ENCODE peak calls at places on chromosomes 13 and 19, in eight cellular contexts. One of them, this sample, is unnamed.

GRCh38 chr13:85728831-85729230 is 70.4 kb downstream of the SLITRK6 start:
- DNase-seq in activated naive CD8-positive, alpha-beta T cell treated with anti-CD3 and anti-CD28 coated beads, Interleukin-2, amount 50 U/mL, for 24 hours: no peak
- DNase-seq in stomach: no peak
- DNase-seq in activated T-helper 2 cell treated with anti-CD3 and anti-CD28 coated beads, Interferon-gamma antibody, Interleukin-2, Interleukin-4, amounts not matched to agents 10 μg/mL and 5 μg/mL and 100 μg/mL, durations not matched to agents 14 hours and 24 hours and 36 hours: no peak
- DNase-seq in psoas muscle: no peak
- DNase-seq in hepatic stellate cell: no peak
- DNase-seq in Caco-2: no peak
- DNase-seq in lung microvascular endothelial cell: no peak
- DNase-seq in this sample: no peak

GRCh38 chr13:110716235-110716505 is 2.7 kb downstream of the ING1 start:
- DNase-seq in activated naive CD8-positive, alpha-beta T cell treated with anti-CD3 and anti-CD28 coated beads, Interleukin-2, amount 50 U/mL, for 24 hours: no peak
- DNase-seq in stomach: peak
- DNase-seq in activated T-helper 2 cell treated with anti-CD3 and anti-CD28 coated beads, Interferon-gamma antibody, Interleukin-2, Interleukin-4, amounts not matched to agents 10 μg/mL and 5 μg/mL and 100 μg/mL, durations not matched to agents 14 hours and 24 hours and 36 hours: no peak
- DNase-seq in psoas muscle: peak
- DNase-seq in hepatic stellate cell: no peak
- DNase-seq in Caco-2: peak
- DNase-seq in lung microvascular endothelial cell: no peak
- DNase-seq in this sample: no peak

GRCh38 chr19:49701271-49701786 is 10.4 kb downstream of the CPT1C start:
- DNase-seq in activated naive CD8-positive, alpha-beta T cell treated with anti-CD3 and anti-CD28 coated beads, Interleukin-2, amount 50 U/mL, for 24 hours: no peak
- DNase-seq in stomach: no peak
- DNase-seq in activated T-helper 2 cell treated with anti-CD3 and anti-CD28 coated beads, Interferon-gamma antibody, Interleukin-2, Interleukin-4, amounts not matched to agents 10 μg/mL and 5 μg/mL and 100 μg/mL, durations not matched to agents 14 hours and 24 hours and 36 hours: no peak
- DNase-seq in psoas muscle: no peak
- DNase-seq in hepatic stellate cell: no peak
- DNase-seq in Caco-2: no peak
- DNase-seq in lung microvascular endothelial cell: no peak
- DNase-seq in this sample: no peak

GRCh38 chr13:51873419-51873818 is 11.7 kb downstream of the CCDC70 start:
- DNase-seq in activated naive CD8-positive, alpha-beta T cell treated with anti-CD3 and anti-CD28 coated beads, Interleukin-2, amount 50 U/mL, for 24 hours: no peak
- DNase-seq in stomach: no peak
- DNase-seq in activated T-helper 2 cell treated with anti-CD3 and anti-CD28 coated beads, Interferon-gamma antibody, Interleukin-2, Interleukin-4, amounts not matched to agents 10 μg/mL and 5 μg/mL and 100 μg/mL, durations not matched to agents 14 hours and 24 hours and 36 hours: no peak
- DNase-seq in psoas muscle: no peak
- DNase-seq in hepatic stellate cell: no peak
- DNase-seq in Caco-2: no peak
- DNase-seq in lung microvascular endothelial cell: no peak
- DNase-seq in this sample: no peak

GRCh38 chr13:114099918-114100445 is 32.4 kb downstream of the RASA3 start:
- DNase-seq in activated naive CD8-positive, alpha-beta T cell treated with anti-CD3 and anti-CD28 coated beads, Interleukin-2, amount 50 U/mL, for 24 hours: no peak
- DNase-seq in stomach: no peak
- DNase-seq in activated T-helper 2 cell treated with anti-CD3 and anti-CD28 coated beads, Interferon-gamma antibody, Interleukin-2, Interleukin-4, amounts not matched to agents 10 μg/mL and 5 μg/mL and 100 μg/mL, durations not matched to agents 14 hours and 24 hours and 36 hours: no peak
- DNase-seq in psoas muscle: peak
- DNase-seq in hepatic stellate cell: peak
- DNase-seq in Caco-2: peak
- DNase-seq in lung microvascular endothelial cell: no peak
- DNase-seq in this sample: no peak

GRCh38 chr13:33280923-33281322 is 4.6 kb downstream of the STARD13 start:
- DNase-seq in activated naive CD8-positive, alpha-beta T cell treated with anti-CD3 and anti-CD28 coated beads, Interleukin-2, amount 50 U/mL, for 24 hours: no peak
- DNase-seq in stomach: no peak
- DNase-seq in activated T-helper 2 cell treated with anti-CD3 and anti-CD28 coated beads, Interferon-gamma antibody, Interleukin-2, Interleukin-4, amounts not matched to agents 10 μg/mL and 5 μg/mL and 100 μg/mL, durations not matched to agents 14 hours and 24 hours and 36 hours: no peak
- DNase-seq in psoas muscle: no peak
- DNase-seq in hepatic stellate cell: no peak
- DNase-seq in Caco-2: no peak
- DNase-seq in lung microvascular endothelial cell: no peak
- DNase-seq in this sample: no peak

GRCh38 chr19:48999481-49000325 is 6.0 kb downstream of the RUVBL2 start:
- DNase-seq in activated naive CD8-positive, alpha-beta T cell treated with anti-CD3 and anti-CD28 coated beads, Interleukin-2, amount 50 U/mL, for 24 hours: peak
- DNase-seq in stomach: peak
- DNase-seq in activated T-helper 2 cell treated with anti-CD3 and anti-CD28 coated beads, Interferon-gamma antibody, Interleukin-2, Interleukin-4, amounts not matched to agents 10 μg/mL and 5 μg/mL and 100 μg/mL, durations not matched to agents 14 hours and 24 hours and 36 hours: peak
- DNase-seq in psoas muscle: peak
- DNase-seq in hepatic stellate cell: peak
- DNase-seq in Caco-2: peak
- DNase-seq in lung microvascular endothelial cell: peak
- DNase-seq in this sample: no peak

GRCh38 chr19:18096258-18096657 is 1.3 kb upstream of the MAST3 start:
- DNase-seq in activated naive CD8-positive, alpha-beta T cell treated with anti-CD3 and anti-CD28 coated beads, Interleukin-2, amount 50 U/mL, for 24 hours: no peak
- DNase-seq in stomach: no peak
- DNase-seq in activated T-helper 2 cell treated with anti-CD3 and anti-CD28 coated beads, Interferon-gamma antibody, Interleukin-2, Interleukin-4, amounts not matched to agents 10 μg/mL and 5 μg/mL and 100 μg/mL, durations not matched to agents 14 hours and 24 hours and 36 hours: no peak
- DNase-seq in psoas muscle: no peak
- DNase-seq in hepatic stellate cell: no peak
- DNase-seq in Caco-2: no peak
- DNase-seq in lung microvascular endothelial cell: no peak
- DNase-seq in this sample: no peak

GRCh38 chr19:15640904-15641597 is 354 bp downstream of the CYP4F3 start:
- DNase-seq in activated naive CD8-positive, alpha-beta T cell treated with anti-CD3 and anti-CD28 coated beads, Interleukin-2, amount 50 U/mL, for 24 hours: no peak
- DNase-seq in stomach: no peak
- DNase-seq in activated T-helper 2 cell treated with anti-CD3 and anti-CD28 coated beads, Interferon-gamma antibody, Interleukin-2, Interleukin-4, amounts not matched to agents 10 μg/mL and 5 μg/mL and 100 μg/mL, durations not matched to agents 14 hours and 24 hours and 36 hours: no peak
- DNase-seq in psoas muscle: no peak
- DNase-seq in hepatic stellate cell: no peak
- DNase-seq in Caco-2: no peak
- DNase-seq in lung microvascular endothelial cell: no peak
- DNase-seq in this sample: no peak

GRCh38 chr13:76846363-76846762 is 39.8 kb downstream of the KCTD12 start:
- DNase-seq in activated naive CD8-positive, alpha-beta T cell treated with anti-CD3 and anti-CD28 coated beads, Interleukin-2, amount 50 U/mL, for 24 hours: no peak
- DNase-seq in stomach: no peak
- DNase-seq in activated T-helper 2 cell treated with anti-CD3 and anti-CD28 coated beads, Interferon-gamma antibody, Interleukin-2, Interleukin-4, amounts not matched to agents 10 μg/mL and 5 μg/mL and 100 μg/mL, durations not matched to agents 14 hours and 24 hours and 36 hours: no peak
- DNase-seq in psoas muscle: no peak
- DNase-seq in hepatic stellate cell: no peak
- DNase-seq in Caco-2: no peak
- DNase-seq in lung microvascular endothelial cell: no peak
- DNase-seq in this sample: no peak

GRCh38 chr19:43664008-43664407 is 6.0 kb downstream of the PLAUR start:
- DNase-seq in activated naive CD8-positive, alpha-beta T cell treated with anti-CD3 and anti-CD28 coated beads, Interleukin-2, amount 50 U/mL, for 24 hours: no peak
- DNase-seq in stomach: no peak
- DNase-seq in activated T-helper 2 cell treated with anti-CD3 and anti-CD28 coated beads, Interferon-gamma antibody, Interleukin-2, Interleukin-4, amounts not matched to agents 10 μg/mL and 5 μg/mL and 100 μg/mL, durations not matched to agents 14 hours and 24 hours and 36 hours: peak
- DNase-seq in psoas muscle: no peak
- DNase-seq in hepatic stellate cell: no peak
- DNase-seq in Caco-2: no peak
- DNase-seq in lung microvascular endothelial cell: peak
- DNase-seq in this sample: no peak

GRCh38 chr19:16254851-16255408 is 57.2 kb downstream of the AP1M1 start:
- DNase-seq in activated naive CD8-positive, alpha-beta T cell treated with anti-CD3 and anti-CD28 coated beads, Interleukin-2, amount 50 U/mL, for 24 hours: no peak
- DNase-seq in stomach: no peak
- DNase-seq in activated T-helper 2 cell treated with anti-CD3 and anti-CD28 coated beads, Interferon-gamma antibody, Interleukin-2, Interleukin-4, amounts not matched to agents 10 μg/mL and 5 μg/mL and 100 μg/mL, durations not matched to agents 14 hours and 24 hours and 36 hours: no peak
- DNase-seq in psoas muscle: no peak
- DNase-seq in hepatic stellate cell: no peak
- DNase-seq in Caco-2: no peak
- DNase-seq in lung microvascular endothelial cell: peak
- DNase-seq in this sample: no peak

GRCh38 chr19:52689804-52690394 is 44.9 kb downstream of the ZNF611 start:
- DNase-seq in activated naive CD8-positive, alpha-beta T cell treated with anti-CD3 and anti-CD28 coated beads, Interleukin-2, amount 50 U/mL, for 24 hours: peak
- DNase-seq in stomach: peak
- DNase-seq in activated T-helper 2 cell treated with anti-CD3 and anti-CD28 coated beads, Interferon-gamma antibody, Interleukin-2, Interleukin-4, amounts not matched to agents 10 μg/mL and 5 μg/mL and 100 μg/mL, durations not matched to agents 14 hours and 24 hours and 36 hours: no peak
- DNase-seq in psoas muscle: peak
- DNase-seq in hepatic stellate cell: no peak
- DNase-seq in Caco-2: peak
- DNase-seq in lung microvascular endothelial cell: no peak
- DNase-seq in this sample: peak

GRCh38 chr19:4719499-4719866 is 4.2 kb downstream of the DPP9 start:
- DNase-seq in activated naive CD8-positive, alpha-beta T cell treated with anti-CD3 and anti-CD28 coated beads, Interleukin-2, amount 50 U/mL, for 24 hours: no peak
- DNase-seq in stomach: no peak
- DNase-seq in activated T-helper 2 cell treated with anti-CD3 and anti-CD28 coated beads, Interferon-gamma antibody, Interleukin-2, Interleukin-4, amounts not matched to agents 10 μg/mL and 5 μg/mL and 100 μg/mL, durations not matched to agents 14 hours and 24 hours and 36 hours: no peak
- DNase-seq in psoas muscle: no peak
- DNase-seq in hepatic stellate cell: no peak
- DNase-seq in Caco-2: no peak
- DNase-seq in lung microvascular endothelial cell: no peak
- DNase-seq in this sample: no peak

GRCh38 chr13:77239312-77239711 is 87.6 kb downstream of the MYCBP2 start:
- DNase-seq in activated naive CD8-positive, alpha-beta T cell treated with anti-CD3 and anti-CD28 coated beads, Interleukin-2, amount 50 U/mL, for 24 hours: no peak
- DNase-seq in stomach: no peak
- DNase-seq in activated T-helper 2 cell treated with anti-CD3 and anti-CD28 coated beads, Interferon-gamma antibody, Interleukin-2, Interleukin-4, amounts not matched to agents 10 μg/mL and 5 μg/mL and 100 μg/mL, durations not matched to agents 14 hours and 24 hours and 36 hours: no peak
- DNase-seq in psoas muscle: no peak
- DNase-seq in hepatic stellate cell: no peak
- DNase-seq in Caco-2: no peak
- DNase-seq in lung microvascular endothelial cell: no peak
- DNase-seq in this sample: no peak

GRCh38 chr13:98141509-98141908 is 1.4 kb upstream of the FARP1 start:
- DNase-seq in activated naive CD8-positive, alpha-beta T cell treated with anti-CD3 and anti-CD28 coated beads, Interleukin-2, amount 50 U/mL, for 24 hours: no peak
- DNase-seq in stomach: no peak
- DNase-seq in activated T-helper 2 cell treated with anti-CD3 and anti-CD28 coated beads, Interferon-gamma antibody, Interleukin-2, Interleukin-4, amounts not matched to agents 10 μg/mL and 5 μg/mL and 100 μg/mL, durations not matched to agents 14 hours and 24 hours and 36 hours: no peak
- DNase-seq in psoas muscle: no peak
- DNase-seq in hepatic stellate cell: no peak
- DNase-seq in Caco-2: no peak
- DNase-seq in lung microvascular endothelial cell: no peak
- DNase-seq in this sample: no peak

GRCh38 chr19:13841339-13842293 is 35.3 kb upstream of the NANOS3 start:
- DNase-seq in activated naive CD8-positive, alpha-beta T cell treated with anti-CD3 and anti-CD28 coated beads, Interleukin-2, amount 50 U/mL, for 24 hours: peak
- DNase-seq in stomach: peak
- DNase-seq in activated T-helper 2 cell treated with anti-CD3 and anti-CD28 coated beads, Interferon-gamma antibody, Interleukin-2, Interleukin-4, amounts not matched to agents 10 μg/mL and 5 μg/mL and 100 μg/mL, durations not matched to agents 14 hours and 24 hours and 36 hours: no peak
- DNase-seq in psoas muscle: peak
- DNase-seq in hepatic stellate cell: peak
- DNase-seq in Caco-2: no peak
- DNase-seq in lung microvascular endothelial cell: peak
- DNase-seq in this sample: no peak

GRCh38 chr19:16627928-16628182 is 149 bp downstream of the MED26 start:
- DNase-seq in activated naive CD8-positive, alpha-beta T cell treated with anti-CD3 and anti-CD28 coated beads, Interleukin-2, amount 50 U/mL, for 24 hours: no peak
- DNase-seq in stomach: no peak
- DNase-seq in activated T-helper 2 cell treated with anti-CD3 and anti-CD28 coated beads, Interferon-gamma antibody, Interleukin-2, Interleukin-4, amounts not matched to agents 10 μg/mL and 5 μg/mL and 100 μg/mL, durations not matched to agents 14 hours and 24 hours and 36 hours: no peak
- DNase-seq in psoas muscle: no peak
- DNase-seq in hepatic stellate cell: no peak
- DNase-seq in Caco-2: no peak
- DNase-seq in lung microvascular endothelial cell: no peak
- DNase-seq in this sample: no peak

GRCh38 chr13:94464771-94465170 is 14.7 kb downstream of the DCT start:
- DNase-seq in activated naive CD8-positive, alpha-beta T cell treated with anti-CD3 and anti-CD28 coated beads, Interleukin-2, amount 50 U/mL, for 24 hours: peak
- DNase-seq in stomach: no peak
- DNase-seq in activated T-helper 2 cell treated with anti-CD3 and anti-CD28 coated beads, Interferon-gamma antibody, Interleukin-2, Interleukin-4, amounts not matched to agents 10 μg/mL and 5 μg/mL and 100 μg/mL, durations not matched to agents 14 hours and 24 hours and 36 hours: no peak
- DNase-seq in psoas muscle: no peak
- DNase-seq in hepatic stellate cell: no peak
- DNase-seq in Caco-2: no peak
- DNase-seq in lung microvascular endothelial cell: no peak
- DNase-seq in this sample: no peak

This sample was measured in HS-27A.